ENCODE peak calls at places on chromosomes 7 and 10, in four cellular contexts. M, I, G and A are unnamed samples.

GRCh38 chr7:65382452-65382851 is 8.8 kb downstream of the ZNF92 start:
- DNase-seq in M (no peak), I (no peak), G (no peak), A (no peak)

GRCh38 chr7:150322114-150322832 is 882 bp upstream of the LRRC61 start:
- DNase-seq in M (no peak), I (peak), G (peak), A (no peak)

GRCh38 chr7:109062798-109063197 is 493.1 kb downstream of the DNAJB9 start:
- DNase-seq in M (no peak), I (no peak), G (no peak), A (no peak)

GRCh38 chr7:41437257-41438196 is 265.4 kb downstream of the INHBA start:
- DNase-seq in M (no peak), I (no peak), G (no peak), A (no peak)

GRCh38 chr10:87867453-87867852 is 4.0 kb downstream of the PTEN start:
- DNase-seq in M (no peak), I (no peak), G (no peak), A (no peak)

GRCh38 chr7:107874605-107875446 is 16.2 kb upstream of the DLD start:
- DNase-seq in M (no peak), I (peak), G (peak), A (peak)

GRCh38 chr10:119466655-119467054 is 75.9 kb downstream of the RGS10 start:
- DNase-seq in M (no peak), I (no peak), G (no peak), A (no peak)

GRCh38 chr10:73925539-73925938 is 14.6 kb downstream of the PLAU start:
- DNase-seq in M (no peak), I (no peak), G (no peak), A (no peak)

GRCh38 chr7:131544449-131545425 is 11.7 kb downstream of the PODXL start:
- DNase-seq in M (no peak), I (peak), G (peak), A (peak)

GRCh38 chr10:4656576-4657194 is 169.3 kb upstream of the AKR1E2 start:
- DNase-seq in M (no peak), I (peak), G (peak), A (peak)

GRCh38 chr10:62829622-62830021 is 13.5 kb upstream of the EGR2 start:
- DNase-seq in M (no peak), I (no peak), G (no peak), A (no peak)

GRCh38 chr7:55086413-55087201 is 67.8 kb downstream of the EGFR start:
- DNase-seq in M (peak), I (no peak), G (peak), A (no peak)

GRCh38 chr10:37703074-37703473 is 154.3 kb downstream of the ZNF248 start:
- DNase-seq in M (no peak), I (no peak), G (no peak), A (no peak)

GRCh38 chr7:152667900-152668440 is 8.0 kb downstream of the XRCC2 start:
- DNase-seq in M (no peak), I (no peak), G (no peak), A (no peak)

GRCh38 chr7:100818366-100818765 is 9.0 kb downstream of the EPHB4 start:
- DNase-seq in M (no peak), I (no peak), G (no peak), A (no peak)

GRCh38 chr7:25857376-25858067 is 294.5 kb upstream of the NFE2L3 start:
- DNase-seq in M (no peak), I (peak), G (no peak), A (peak)

GRCh38 chr10:69906425-69906824 is 104.7 kb downstream of the COL13A1 start:
- DNase-seq in M (no peak), I (peak), G (no peak), A (no peak)

GRCh38 chr10:22023508-22023907 is 20.0 kb upstream of the DNAJC1 start:
- DNase-seq in M (no peak), I (no peak), G (no peak), A (no peak)

GRCh38 chr10:69004821-69005220 is 16.2 kb downstream of the KIFBP start:
- DNase-seq in M (no peak), I (no peak), G (peak), A (no peak)

GRCh38 chr7:97008275-97008917 is 3.0 kb downstream of the DLX6 start:
- DNase-seq in M (no peak), I (no peak), G (no peak), A (no peak)

GRCh38 chr10:74728225-74728624 is 98.2 kb upstream of the KAT6B start:
- DNase-seq in M (no peak), I (no peak), G (peak), A (no peak)

GRCh38 chr10:100948916-100949315 is 20.4 kb upstream of the SEMA4G start:
- DNase-seq in M (no peak), I (no peak), G (no peak), A (no peak)

GRCh38 chr10:62103857-62104256 is 164.8 kb downstream of the RTKN2 start:
- DNase-seq in M (no peak), I (no peak), G (no peak), A (no peak)

GRCh38 chr10:102812213-102812876 is 24.9 kb downstream of the CYP17A1 start:
- DNase-seq in M (no peak), I (no peak), G (no peak), A (no peak)

GRCh38 chr7:42566981-42567510 is 330.0 kb upstream of the GLI3 start:
- DNase-seq in M (no peak), I (no peak), G (no peak), A (no peak)

GRCh38 chr7:134827889-134828288 is 48.5 kb downstream of the CALD1 start:
- DNase-seq in M (no peak), I (no peak), G (no peak), A (no peak)

GRCh38 chr7:72118366-72118765 is 293.8 kb downstream of the CALN1 start:
- DNase-seq in M (no peak), I (no peak), G (no peak), A (no peak)

GRCh38 chr7:33185786-33186185 is 56.4 kb downstream of the BBS9 start:
- DNase-seq in M (no peak), I (peak), G (peak), A (peak)

GRCh38 chr7:44445986-44446671 is 44.3 kb downstream of the NUDCD3 start:
- DNase-seq in M (no peak), I (no peak), G (no peak), A (no peak)

GRCh38 chr7:44748948-44749731 is 493 bp downstream of the ZMIZ2 start:
- DNase-seq in M (no peak), I (peak), G (no peak), A (no peak)

GRCh38 chr10:122019414-122019975 is 30.5 kb downstream of the TACC2 start:
- DNase-seq in M (no peak), I (no peak), G (no peak), A (peak)

GRCh38 chr10:108598320-108598695 is 1325.0 kb downstream of the XPNPEP1 start:
- DNase-seq in M (no peak), I (no peak), G (peak), A (no peak)

GRCh38 chr7:129825005-129825553 is 127.7 kb downstream of the UBE2H start:
- DNase-seq in M (no peak), I (peak), G (peak), A (peak)

GRCh38 chr10:100829933-100830727 is 82.6 kb upstream of the SLF2 start:
- DNase-seq in M (no peak), I (no peak), G (no peak), A (no peak)

GRCh38 chr10:1379601-1380000 is 323.4 kb downstream of the WDR37 start:
- DNase-seq in M (no peak), I (no peak), G (no peak), A (no peak)

DNA sequence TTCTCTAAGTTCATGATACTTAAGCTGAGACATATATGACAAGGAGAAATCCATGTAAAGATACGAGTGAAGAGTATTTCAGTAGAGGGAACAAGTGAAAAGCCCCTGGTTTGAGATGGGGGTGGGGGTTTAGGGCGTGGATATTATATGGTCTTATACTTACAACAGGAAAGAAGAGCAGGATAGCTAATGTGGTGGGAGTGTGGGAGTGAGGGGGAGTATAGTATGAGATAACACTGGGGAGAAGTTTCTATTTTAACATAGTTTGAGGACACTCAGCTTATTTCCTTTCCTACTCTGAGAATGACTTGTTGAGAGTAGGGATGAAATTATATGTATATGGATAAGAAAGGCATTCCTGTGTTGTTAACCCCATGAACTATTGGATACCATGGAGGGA is 36.5 kb downstream of the MCU start:
- DNase-seq in M (no peak), I (no peak), G (no peak), A (no peak)
- TF ChIP-seq BHLHE40 in M (no peak), I (no peak), G (no peak), A (no peak)

DNA sequence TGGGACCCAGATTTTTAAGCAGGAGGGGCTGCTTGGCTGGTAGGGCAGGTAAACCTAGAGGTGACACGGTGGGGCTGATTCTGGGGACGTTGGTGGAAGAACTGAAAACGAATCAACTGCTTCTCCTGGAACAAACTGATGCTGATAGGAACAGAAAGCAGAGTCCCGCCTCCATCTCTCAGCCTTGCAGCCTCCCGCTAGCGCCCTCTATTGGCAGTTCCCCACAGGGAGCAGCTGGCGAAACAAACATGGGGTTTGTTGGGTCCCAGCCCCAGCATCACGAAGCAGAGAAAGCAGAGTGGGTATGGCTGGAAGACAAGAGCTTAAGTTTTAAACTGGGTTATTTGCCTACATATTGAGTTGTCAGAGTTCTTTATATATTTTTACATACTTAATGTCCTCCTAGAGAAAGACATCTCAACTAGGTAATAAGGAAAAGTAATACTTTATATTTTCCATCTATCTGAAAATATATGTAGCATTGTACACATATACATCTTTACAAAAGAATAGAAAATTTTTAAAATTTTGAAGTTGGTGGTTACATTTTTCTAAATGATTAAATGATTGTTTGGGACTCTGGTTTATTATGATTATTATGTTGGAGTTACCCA is 42.3 kb upstream of the FOXI2 start:
- DNase-seq in M (no peak), I (peak), G (peak), A (peak)
- TF ChIP-seq SP1 in M (no peak), I (no peak), G (no peak), A (no peak)

DNA sequence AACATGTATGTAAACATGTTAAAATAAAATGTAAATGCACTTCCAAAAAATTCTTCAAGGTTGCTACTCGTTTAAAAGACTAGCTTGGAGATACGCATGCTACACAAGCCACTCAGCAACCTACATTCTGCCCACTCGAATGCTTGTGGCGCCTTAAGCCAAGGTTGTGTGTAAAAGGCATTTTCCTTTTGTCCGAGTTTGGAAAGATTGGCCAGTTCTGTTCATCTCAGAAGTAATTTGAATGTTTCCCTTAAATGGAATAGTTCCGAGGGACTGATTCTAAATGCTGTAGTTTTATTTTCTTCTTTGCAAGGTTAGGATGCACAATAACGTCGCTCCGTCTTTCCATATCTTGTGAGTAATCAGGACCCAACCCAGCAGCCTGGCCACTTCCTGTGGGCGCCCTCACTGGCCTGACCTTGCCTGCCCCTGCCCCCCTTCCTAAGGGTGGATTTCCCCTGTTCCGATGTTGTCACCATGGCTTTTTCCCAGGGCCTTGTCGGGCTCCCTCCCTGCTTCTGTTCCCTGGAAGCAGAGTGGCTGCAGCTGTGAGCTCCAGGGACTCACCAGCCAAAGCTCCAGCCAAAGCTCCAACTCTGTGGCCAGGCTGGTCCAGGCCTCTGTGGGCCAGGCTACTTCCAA is 70.6 kb downstream of the PTPRE start:
- DNase-seq in M (no peak), I (no peak), G (no peak), A (no peak)
- TF ChIP-seq BHLHE40 in M (no peak), I (no peak), G (no peak), A (no peak)

GRCh38 chr7:157772486-157773130 is 435.8 kb downstream of the DNAJB6 start:
- DNase-seq in M (no peak), I (no peak), G (no peak), A (no peak)
- TF ChIP-seq SP1 in M (no peak), I (no peak), G (no peak), A (no peak)